ENCODE peak calls at places on chromosomes 1 and 21, in four cellular contexts. One of them, this sample, is unnamed.

GRCh38 chr1:177281901-177282300 is 111.1 kb downstream of the BRINP2 start:
- DNase-seq in SK-N-SH: no peak
- DNase-seq in HCT116: no peak
- DNase-seq in K562: no peak
- DNase-seq in this sample: no peak

GRCh38 chr1:22105611-22106207 is 37.2 kb downstream of the WNT4 start:
- DNase-seq in SK-N-SH: peak
- DNase-seq in HCT116: peak
- DNase-seq in K562: peak
- DNase-seq in this sample: peak

GRCh38 chr1:235093685-235094592 is 34.7 kb downstream of the TOMM20 start:
- DNase-seq in SK-N-SH: peak
- DNase-seq in HCT116: no peak
- DNase-seq in K562: peak
- DNase-seq in this sample: peak

GRCh38 chr1:9680828-9681227 is 29.3 kb downstream of the PIK3CD start:
- DNase-seq in SK-N-SH: no peak
- DNase-seq in HCT116: no peak
- DNase-seq in K562: no peak
- DNase-seq in this sample: no peak

GRCh38 chr1:12465126-12465525 is 152.9 kb downstream of the DHRS3 start:
- DNase-seq in SK-N-SH: no peak
- DNase-seq in HCT116: no peak
- DNase-seq in K562: no peak
- DNase-seq in this sample: no peak

GRCh38 chr21:32771134-32771523 is 426 bp downstream of the PAXBP1 start:
- DNase-seq in SK-N-SH: peak
- DNase-seq in HCT116: no peak
- DNase-seq in K562: peak
- DNase-seq in this sample: no peak

GRCh38 chr1:37671261-37671660 is 21.1 kb upstream of the CDCA8 start:
- DNase-seq in SK-N-SH: no peak
- DNase-seq in HCT116: no peak
- DNase-seq in K562: no peak
- DNase-seq in this sample: no peak

GRCh38 chr1:229526695-229527094 is 18.6 kb upstream of the NUP133 start:
- DNase-seq in SK-N-SH: no peak
- DNase-seq in HCT116: no peak
- DNase-seq in K562: no peak
- DNase-seq in this sample: no peak

GRCh38 chr1:179105393-179105792 is 23.5 kb downstream of the TOR3A start:
- DNase-seq in SK-N-SH: no peak
- DNase-seq in HCT116: no peak
- DNase-seq in K562: peak
- DNase-seq in this sample: peak

GRCh38 chr1:64072089-64072835 is 131.2 kb upstream of the UBE2U start:
- DNase-seq in SK-N-SH: no peak
- DNase-seq in HCT116: no peak
- DNase-seq in K562: no peak
- DNase-seq in this sample: no peak

GRCh38 chr1:225458222-225458631 is 30.4 kb upstream of the LBR start:
- DNase-seq in SK-N-SH: no peak
- DNase-seq in HCT116: no peak
- DNase-seq in K562: no peak
- DNase-seq in this sample: no peak

GRCh38 chr1:225454067-225454618 is 26.3 kb upstream of the LBR start:
- DNase-seq in SK-N-SH: no peak
- DNase-seq in HCT116: no peak
- DNase-seq in K562: no peak
- DNase-seq in this sample: no peak

GRCh38 chr1:225451840-225452515 is 24.1 kb upstream of the LBR start:
- DNase-seq in SK-N-SH: no peak
- DNase-seq in HCT116: no peak
- DNase-seq in K562: no peak
- DNase-seq in this sample: no peak

GRCh38 chr1:225451340-225451739 is 23.5 kb upstream of the LBR start:
- DNase-seq in SK-N-SH: no peak
- DNase-seq in HCT116: no peak
- DNase-seq in K562: no peak
- DNase-seq in this sample: no peak

DNA sequence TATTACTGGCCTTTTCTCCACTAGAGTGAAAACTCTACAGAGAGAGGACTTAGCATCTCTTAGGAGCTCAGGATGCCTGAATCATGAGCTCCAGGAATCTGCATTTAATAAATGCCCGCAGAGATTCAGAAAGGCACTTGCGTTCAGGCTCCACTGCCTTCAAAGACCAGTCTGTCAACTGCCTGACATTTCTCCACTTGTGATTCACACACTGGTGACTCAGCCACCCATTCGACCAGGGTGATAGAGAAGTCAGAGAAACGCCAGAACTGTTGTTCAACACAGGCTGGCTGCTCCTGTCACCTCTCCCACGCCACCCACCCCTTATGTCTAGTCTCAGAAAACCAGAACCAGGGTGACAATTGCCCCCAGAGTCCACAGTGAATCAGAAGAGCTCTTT is 26.9 kb upstream of the LBR start:
- DNase-seq in SK-N-SH: no peak
- DNase-seq in HCT116: peak
- DNase-seq in K562: peak
- DNase-seq in this sample: peak
- TF ChIP-seq JUND in SK-N-SH: peak
- TF ChIP-seq JUND in HCT116: peak
- TF ChIP-seq JUND in K562: peak
- TF ChIP-seq JUND in this sample: no peak

DNA sequence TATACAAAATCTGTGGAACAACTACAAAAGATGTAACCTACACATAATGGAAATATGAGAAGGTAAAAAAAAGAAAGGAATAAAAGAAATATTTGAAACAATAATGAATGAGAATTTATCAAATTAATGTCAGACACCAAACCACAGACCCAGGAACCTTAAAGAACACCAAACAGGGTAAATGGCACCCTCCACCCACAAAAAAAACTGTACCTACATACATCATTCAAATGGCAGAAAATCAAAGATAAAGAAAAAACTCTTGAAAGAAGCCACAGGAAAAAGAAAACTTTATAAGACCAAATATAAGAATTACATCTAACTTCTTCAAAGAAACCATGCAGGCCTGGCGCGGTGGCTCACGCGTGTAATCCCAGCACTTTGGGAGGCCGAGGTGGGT is 54.0 kb downstream of the IL12RB2 start:
- DNase-seq in SK-N-SH: no peak
- DNase-seq in HCT116: no peak
- DNase-seq in K562: no peak
- DNase-seq in this sample: no peak
- TF ChIP-seq JUND in SK-N-SH: no peak
- TF ChIP-seq JUND in HCT116: no peak
- TF ChIP-seq JUND in K562: no peak
- TF ChIP-seq JUND in this sample: no peak

GRCh38 chr1:183027031-183027430 is 3.8 kb downstream of the LAMC1 start:
- DNase-seq in SK-N-SH: no peak
- DNase-seq in HCT116: no peak
- DNase-seq in K562: no peak
- DNase-seq in this sample: no peak
- TF ChIP-seq JUND in SK-N-SH: no peak
- TF ChIP-seq JUND in HCT116: no peak
- TF ChIP-seq JUND in K562: no peak
- TF ChIP-seq JUND in this sample: no peak

GRCh38 chr1:246677842-246678241 is 46.4 kb upstream of the SCCPDH start:
- DNase-seq in SK-N-SH: no peak
- DNase-seq in HCT116: no peak
- DNase-seq in K562: no peak
- DNase-seq in this sample: no peak
- TF ChIP-seq JUND in SK-N-SH: no peak
- TF ChIP-seq JUND in HCT116: no peak
- TF ChIP-seq JUND in K562: no peak
- TF ChIP-seq JUND in this sample: no peak

GRCh38 chr1:159012495-159012894 is 2.8 kb downstream of the IFI16 start:
- DNase-seq in SK-N-SH: no peak
- DNase-seq in HCT116: no peak
- DNase-seq in K562: no peak
- DNase-seq in this sample: no peak
- TF ChIP-seq JUND in SK-N-SH: no peak
- TF ChIP-seq JUND in HCT116: no peak
- TF ChIP-seq JUND in K562: no peak
- TF ChIP-seq JUND in this sample: no peak

GRCh38 chr1:226864311-226864710 is 6.1 kb upstream of the PSEN2 start:
- DNase-seq in SK-N-SH: no peak
- DNase-seq in HCT116: no peak
- DNase-seq in K562: no peak
- DNase-seq in this sample: no peak
- TF ChIP-seq JUND in SK-N-SH: no peak
- TF ChIP-seq JUND in HCT116: no peak
- TF ChIP-seq JUND in K562: no peak
- TF ChIP-seq JUND in this sample: no peak

This sample was measured in T47D.